ENCODE peak calls at places on chromosomes 3 and 15, in four cellular contexts. One of them, this sample, is unnamed.
A peak's percentile ranks its signal among the peaks of the same experiment; 100 is the strongest.

GRCh38 chr15:71295242-71296031 is 180.2 kb downstream of the THSD4 start:
- DNase-seq in HepG2: peak; percentile 12
- DNase-seq in K562: no peak
- DNase-seq in WTC11: no peak
- DNase-seq in this sample: no peak

GRCh38 chr3:10783360-10784346 is 32.4 kb upstream of the SLC6A11 start:
- DNase-seq in HepG2: peak; percentile 36
- DNase-seq in K562: peak; percentile 73
- DNase-seq in WTC11: peak; percentile 38
- DNase-seq in this sample: no peak

GRCh38 chr15:30953731-30954378 is 37.6 kb downstream of the MTMR10 start:
- DNase-seq in HepG2: no peak
- DNase-seq in K562: peak; percentile 77
- DNase-seq in WTC11: no peak
- DNase-seq in this sample: no peak

GRCh38 chr15:85010472-85011209 is 29.0 kb downstream of the PDE8A start:
- DNase-seq in HepG2: no peak
- DNase-seq in K562: peak; percentile 30
- DNase-seq in WTC11: no peak
- DNase-seq in this sample: no peak

GRCh38 chr3:144059481-144059880 is 87.9 kb downstream of the DIPK2A start:
- DNase-seq in HepG2: no peak
- DNase-seq in K562: no peak
- DNase-seq in WTC11: no peak
- DNase-seq in this sample: no peak

GRCh38 chr15:84888639-84889038 is 4.2 kb downstream of the SLC28A1 start:
- DNase-seq in HepG2: no peak
- DNase-seq in K562: peak; percentile 38
- DNase-seq in WTC11: no peak
- DNase-seq in this sample: no peak

GRCh38 chr15:62163847-62164499 is 1.1 kb downstream of the C2CD4B start:
- DNase-seq in HepG2: no peak
- DNase-seq in K562: no peak
- DNase-seq in WTC11: peak; percentile 53
- DNase-seq in this sample: no peak

GRCh38 chr3:128698211-128699011 is 27.6 kb upstream of the RAB7A start:
- DNase-seq in HepG2: no peak
- DNase-seq in K562: no peak
- DNase-seq in WTC11: peak; percentile 57
- DNase-seq in this sample: no peak

GRCh38 chr3:127254001-127254400 is 33.8 kb downstream of the PRR20G start:
- DNase-seq in HepG2: no peak
- DNase-seq in K562: no peak
- DNase-seq in WTC11: no peak
- DNase-seq in this sample: no peak

GRCh38 chr15:34038023-34038403 is 991 bp downstream of the AVEN start:
- DNase-seq in HepG2: no peak
- DNase-seq in K562: no peak
- DNase-seq in WTC11: no peak
- DNase-seq in this sample: no peak

GRCh38 chr15:34039506-34040123 is 611 bp upstream of the AVEN start:
- DNase-seq in HepG2: no peak
- DNase-seq in K562: no peak
- DNase-seq in WTC11: no peak
- DNase-seq in this sample: peak; percentile 25

GRCh38 chr15:34039180-34039486 is at the start of gene AVEN:
- DNase-seq in HepG2: no peak
- DNase-seq in K562: no peak
- DNase-seq in WTC11: no peak
- DNase-seq in this sample: no peak

GRCh38 chr15:34043391-34043790 is 4.4 kb upstream of the AVEN start:
- DNase-seq in HepG2: no peak
- DNase-seq in K562: no peak
- DNase-seq in WTC11: no peak
- DNase-seq in this sample: no peak

DNA sequence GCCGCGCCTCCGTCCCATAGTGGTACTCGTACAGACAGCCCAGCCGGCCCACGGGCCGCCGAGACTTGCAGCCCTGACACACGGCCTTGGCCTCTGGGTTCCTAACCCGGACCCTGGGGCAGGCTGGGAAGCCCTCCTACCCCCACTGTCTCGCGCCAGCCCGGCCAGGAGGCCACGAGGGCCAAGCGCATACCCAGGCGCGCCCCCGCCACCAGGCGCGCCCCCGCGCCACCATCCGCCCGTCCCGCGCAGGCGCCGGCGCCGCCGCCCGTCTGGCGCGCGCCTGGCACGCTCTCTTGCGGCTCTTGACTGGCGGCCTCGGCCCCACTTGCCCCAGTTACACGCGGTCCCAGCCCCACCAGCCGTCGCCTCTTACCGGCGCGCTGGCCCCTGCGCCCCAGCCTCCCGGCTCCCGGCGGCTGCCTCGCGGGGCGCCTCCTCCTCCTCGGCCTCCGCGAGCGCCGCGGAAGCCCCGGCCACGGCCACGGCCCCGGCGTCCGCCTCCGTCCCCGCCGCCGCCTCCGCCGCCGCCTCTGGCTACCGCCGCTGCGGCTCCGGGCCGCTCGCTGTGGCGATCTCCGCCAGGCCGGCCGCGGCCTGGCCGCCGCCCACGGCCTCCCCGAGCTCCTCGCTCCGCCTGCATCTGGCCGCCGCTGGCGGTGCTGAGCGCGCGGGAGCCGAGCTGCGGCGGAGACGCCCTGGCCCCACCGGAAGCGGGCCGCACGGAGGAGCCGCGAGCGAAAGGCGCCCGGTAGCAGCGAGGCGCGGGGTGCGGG is 412 bp downstream of the AVEN start:
- DNase-seq in HepG2: peak; percentile 55
- DNase-seq in K562: peak; percentile 75
- DNase-seq in WTC11: peak; percentile 68
- DNase-seq in this sample: no peak
- TF ChIP-seq ATF3 in HepG2: no peak
- TF ChIP-seq ATF3 in K562: no peak
- TF ChIP-seq ATF3 in WTC11: no peak
- TF ChIP-seq ATF3 in this sample: no peak

GRCh38 chr15:72487070-72487797 is 13.1 kb downstream of the ARIH1 start:
- DNase-seq in HepG2: no peak
- DNase-seq in K562: no peak
- DNase-seq in WTC11: no peak
- DNase-seq in this sample: no peak
- TF ChIP-seq CBFB in HepG2: no peak
- TF ChIP-seq CBFB in K562: no peak
- TF ChIP-seq CBFB in WTC11: no peak
- TF ChIP-seq CBFB in this sample: no peak

GRCh38 chr3:124824286-124824915 is 62.8 kb downstream of the ITGB5 start:
- DNase-seq in HepG2: no peak
- DNase-seq in K562: no peak
- DNase-seq in WTC11: no peak
- DNase-seq in this sample: no peak
- TF ChIP-seq CTCF in HepG2: no peak
- TF ChIP-seq CTCF in K562: no peak
- TF ChIP-seq CTCF in WTC11: no peak
- TF ChIP-seq CTCF in this sample: no peak

GRCh38 chr3:119625451-119626153 is 27.9 kb downstream of the PLA1A start:
- DNase-seq in HepG2: no peak
- DNase-seq in K562: no peak
- DNase-seq in WTC11: no peak
- DNase-seq in this sample: no peak

GRCh38 chr3:119628390-119628789 is 30.7 kb downstream of the PLA1A start:
- DNase-seq in HepG2: no peak
- DNase-seq in K562: no peak
- DNase-seq in WTC11: no peak
- DNase-seq in this sample: peak; percentile 82

GRCh38 chr3:119630119-119630518 is 30.3 kb downstream of the POPDC2 start:
- DNase-seq in HepG2: no peak
- DNase-seq in K562: no peak
- DNase-seq in WTC11: no peak
- DNase-seq in this sample: no peak

GRCh38 chr3:119628816-119629445 is 31.2 kb downstream of the PLA1A start:
- DNase-seq in HepG2: no peak
- DNase-seq in K562: no peak
- DNase-seq in WTC11: no peak
- DNase-seq in this sample: peak; percentile 64

GRCh38 chr3:119627461-119627860 is 29.8 kb downstream of the PLA1A start:
- DNase-seq in HepG2: no peak
- DNase-seq in K562: no peak
- DNase-seq in WTC11: no peak
- DNase-seq in this sample: peak; percentile 34
- TF ChIP-seq ATF3 in HepG2: no peak
- TF ChIP-seq ATF3 in K562: no peak
- TF ChIP-seq ATF3 in WTC11: no peak
- TF ChIP-seq ATF3 in this sample: no peak

This sample was measured in GM12878.